ENCODE peak calls at places on chromosome 10, in eight cellular contexts. S is coronary artery, T is iPS DF 6.9, D is uterus, X is IMR-90, K is mammary epithelial cell, Y is neural progenitor cell, B is aorta. J is an unnamed sample.

GRCh38 chr10:7354330-7355047 is 56.3 kb downstream of the SFMBT2 start:
- DNase-seq in X (peak), S (no peak), K (peak), T (no peak), Y (no peak), D (no peak), B (no peak), J (no peak)

GRCh38 chr10:123270221-123270620 is 116.0 kb downstream of the BUB3 start:
- DNase-seq in S (no peak), T (no peak), X (peak), K (peak), Y (no peak), D (no peak), B (no peak), J (no peak)

GRCh38 chr10:7409045-7409731 is 1.6 kb downstream of the SFMBT2 start:
- DNase-seq in X (no peak), S (no peak), Y (peak), T (no peak), K (no peak), D (peak), B (no peak), J (peak)

GRCh38 chr10:15802375-15802949 is 57.8 kb downstream of the MINDY3 start:
- DNase-seq in T (no peak), X (no peak), Y (no peak), B (no peak), K (no peak), S (no peak), D (no peak), J (no peak)

GRCh38 chr10:59724098-59724938 is 14.7 kb upstream of the SLC16A9 start:
- DNase-seq in X (no peak), K (no peak), D (no peak), Y (no peak), T (no peak), S (no peak), B (no peak), J (no peak)

GRCh38 chr10:34109952-34110702 is 705.0 kb downstream of the PARD3 start:
- DNase-seq in X (peak), D (no peak), K (peak), B (no peak), Y (peak), T (no peak), S (no peak), J (no peak)

GRCh38 chr10:110834622-110835219 is 37.0 kb upstream of the PDCD4 start:
- DNase-seq in Y (peak), T (peak), K (no peak), D (peak), B (no peak), X (no peak), S (no peak), J (no peak)

GRCh38 chr10:83542774-83543291 is 596.5 kb upstream of the GHITM start:
- DNase-seq in S (no peak), D (no peak), B (no peak), T (no peak), X (no peak), K (peak), Y (peak), J (no peak)

GRCh38 chr10:52755297-52756062 is 17.1 kb downstream of the MBL2 start:
- DNase-seq in B (no peak), D (no peak), S (no peak), Y (no peak), K (peak), X (peak), T (no peak), J (no peak)

GRCh38 chr10:29714096-29714874 is 79.5 kb upstream of the SVIL start:
- DNase-seq in D (no peak), Y (no peak), S (no peak), K (peak), B (no peak), X (peak), T (no peak), J (no peak)

GRCh38 chr10:19411119-19411518 is 362.5 kb downstream of the MALRD1 start:
- DNase-seq in S (no peak), T (no peak), B (no peak), D (no peak), K (no peak), X (no peak), Y (no peak), J (no peak)

GRCh38 chr10:52210161-52210560 is 103.9 kb upstream of the DKK1 start:
- DNase-seq in S (no peak), T (no peak), X (no peak), B (no peak), D (no peak), K (no peak), Y (no peak), J (no peak)

GRCh38 chr10:126059101-126059826 is 162.9 kb downstream of the FANK1 start:
- DNase-seq in Y (no peak), T (no peak), B (no peak), X (peak), D (no peak), K (peak), S (no peak), J (no peak)

GRCh38 chr10:107994621-107995274 is 830.2 kb upstream of the SORCS1 start:
- DNase-seq in B (no peak), S (no peak), Y (no peak), T (no peak), K (peak), D (no peak), X (no peak), J (no peak)
- H3K27ac ChIP-seq in B (no peak), S (no peak), Y (no peak), T (no peak), K (no peak), D (no peak), X (no peak), J (no peak)

DNA sequence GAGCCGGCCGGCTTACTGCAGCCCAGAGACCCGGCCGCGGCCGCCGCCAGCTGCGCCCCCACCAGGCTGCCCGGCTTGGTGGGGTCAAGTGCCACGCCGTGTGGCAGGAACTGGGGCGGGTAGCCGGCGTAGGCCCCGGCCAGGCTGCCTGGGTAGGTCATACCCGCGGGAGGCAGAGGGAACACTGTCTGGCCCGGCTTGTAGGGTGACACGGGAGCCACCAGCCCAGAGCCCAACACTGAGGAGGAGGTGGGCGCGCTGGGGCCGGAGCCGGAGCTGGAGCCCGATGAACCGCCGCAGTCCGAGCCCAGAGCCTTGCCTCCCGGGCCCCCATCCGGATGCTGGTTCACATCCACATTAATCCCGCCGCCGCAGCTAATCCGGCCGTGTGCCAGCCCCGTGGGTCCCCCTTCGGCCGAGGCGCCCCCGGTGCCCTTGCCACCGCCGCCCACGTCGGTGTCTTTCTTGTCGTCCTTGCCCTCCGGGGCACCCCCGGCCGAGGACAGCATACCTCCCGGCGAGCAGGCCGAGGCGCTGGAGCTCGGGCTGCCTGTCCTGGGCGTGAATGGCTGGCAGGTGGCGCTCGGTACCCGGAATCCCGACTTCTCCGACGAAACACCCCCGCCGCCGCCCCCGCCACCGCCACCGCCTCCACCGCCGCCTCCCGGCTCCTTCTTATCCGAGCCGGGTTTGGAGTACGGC is 2.0 kb downstream of the ZNF503 start:
- DNase-seq in B (peak), K (peak), X (peak), D (peak), Y (peak), T (no peak), S (no peak), J (peak)
- H3K4me3 ChIP-seq in B (peak), K (peak), X (peak), D (peak), Y (peak), T (no peak), S (peak), J (peak)

DNA sequence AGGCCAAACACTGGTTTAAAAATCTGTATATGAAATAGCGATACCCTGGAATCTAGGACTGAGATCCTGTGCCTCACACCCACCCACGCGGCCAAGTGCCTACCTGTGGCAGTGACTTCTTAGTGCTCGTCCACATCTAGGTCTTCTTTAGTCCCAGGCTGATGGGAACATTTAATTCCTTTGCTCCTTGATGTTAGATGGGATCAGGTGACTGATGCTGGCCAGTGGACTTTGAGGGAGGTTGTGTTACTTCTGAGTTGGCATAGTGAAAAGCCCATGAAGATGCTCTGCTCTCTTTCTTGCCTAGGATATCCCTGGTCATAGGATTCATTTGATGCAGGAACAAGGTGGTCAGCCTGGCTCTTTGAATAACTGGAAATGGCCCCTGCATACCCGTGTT is 59.2 kb downstream of the BMPR1A start:
- DNase-seq in T (no peak), S (no peak), K (no peak), Y (no peak), D (no peak), B (no peak), X (no peak), J (no peak)
- H3K27ac ChIP-seq in T (no peak), S (peak), K (no peak), Y (no peak), D (peak), B (peak), X (no peak), J (no peak)

DNA sequence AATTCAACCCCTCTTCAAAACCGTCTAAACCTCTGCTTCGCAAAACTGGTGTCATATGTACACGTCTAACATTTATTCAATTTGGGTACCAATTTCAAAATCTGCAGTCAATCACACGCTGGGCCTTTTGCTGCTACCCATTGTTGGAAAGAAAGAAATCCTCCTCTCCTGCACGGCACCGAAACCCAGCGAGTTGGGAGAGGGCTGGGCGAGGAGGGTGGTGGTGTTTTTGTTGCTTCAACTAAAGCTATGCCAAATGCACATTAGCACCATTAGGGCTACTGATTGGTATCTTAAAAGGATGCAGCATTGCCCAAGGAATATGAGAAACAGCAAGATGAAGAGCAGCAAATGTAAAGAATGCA is 7.8 kb downstream of the EBF3 start:
- DNase-seq in K (no peak), B (no peak), T (no peak), D (no peak), Y (peak), S (no peak), X (no peak), J (no peak)
- H3K4me3 ChIP-seq in K (no peak), B (no peak), T (no peak), D (no peak), Y (no peak), S (no peak), X (no peak), J (no peak)

DNA sequence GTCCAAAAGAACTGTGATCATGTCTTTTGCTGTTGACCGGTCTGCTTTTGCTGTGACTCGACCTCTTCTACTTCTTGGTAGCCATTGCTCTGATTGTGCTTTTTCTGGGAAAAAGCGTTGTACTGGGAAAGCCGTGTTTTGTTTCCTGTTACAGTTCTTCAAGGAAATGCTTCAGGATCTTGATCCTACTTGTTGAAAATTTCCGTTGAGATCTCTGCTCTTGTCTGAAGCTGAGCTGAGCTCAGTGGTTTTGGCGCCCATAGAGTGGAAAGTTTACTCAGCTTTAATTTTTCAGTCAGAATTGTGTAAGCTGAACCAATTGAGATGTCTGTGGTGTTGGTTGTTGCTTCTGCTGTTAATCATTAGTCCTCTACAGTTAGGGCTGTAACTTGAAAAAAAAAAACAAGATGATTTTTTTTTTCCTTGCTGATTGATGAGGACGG is 302.2 kb downstream of the CCDC3 start:
- DNase-seq in T (no peak), B (no peak), S (no peak), X (no peak), K (no peak), D (no peak), Y (no peak), J (no peak)
- H3K27ac ChIP-seq in T (no peak), B (peak), S (peak), X (no peak), K (no peak), D (peak), Y (no peak), J (peak)

GRCh38 chr10:72801263-72801868 is 92.2 kb upstream of the OIT3 start:
- DNase-seq in T (no peak), X (no peak), D (no peak), Y (no peak), B (no peak), S (no peak), K (no peak), J (no peak)

GRCh38 chr10:72800000-72800740 is 93.4 kb upstream of the OIT3 start:
- DNase-seq in X (peak), D (no peak), S (no peak), Y (no peak), T (no peak), B (no peak), K (no peak), J (no peak)

GRCh38 chr10:72800741-72801092 is 92.8 kb upstream of the OIT3 start:
- DNase-seq in B (no peak), D (no peak), S (no peak), K (no peak), X (no peak), T (no peak), Y (no peak), J (no peak)

GRCh38 chr10:72802291-72803118 is 91.0 kb upstream of the OIT3 start:
- DNase-seq in T (no peak), Y (no peak), S (no peak), D (no peak), B (no peak), K (peak), X (peak), J (no peak)

DNA sequence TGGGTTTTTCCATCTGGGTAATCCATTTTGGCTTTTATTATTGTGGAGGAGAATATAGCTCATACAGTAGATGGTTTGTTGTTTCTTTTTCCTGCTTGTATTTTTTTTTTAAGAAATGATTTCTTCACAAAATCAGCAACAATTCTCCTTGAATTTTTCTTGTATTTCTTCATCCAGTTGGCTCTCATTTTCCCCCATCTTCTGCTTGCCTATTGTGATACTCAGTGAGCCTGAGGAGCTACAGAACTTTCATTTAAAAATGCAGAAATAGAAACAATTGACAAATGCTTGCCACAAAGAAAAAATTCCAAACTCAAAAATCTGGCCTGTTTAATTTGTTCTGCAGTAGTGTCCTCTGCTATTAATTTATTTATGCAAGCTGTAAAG is 90.4 kb upstream of the OIT3 start:
- DNase-seq in Y (no peak), D (no peak), S (no peak), T (no peak), K (no peak), B (no peak), X (peak), J (no peak)
- H3K4me3 ChIP-seq in Y (no peak), D (peak), S (peak), T (no peak), K (no peak), B (no peak), X (peak), J (no peak)

DNA sequence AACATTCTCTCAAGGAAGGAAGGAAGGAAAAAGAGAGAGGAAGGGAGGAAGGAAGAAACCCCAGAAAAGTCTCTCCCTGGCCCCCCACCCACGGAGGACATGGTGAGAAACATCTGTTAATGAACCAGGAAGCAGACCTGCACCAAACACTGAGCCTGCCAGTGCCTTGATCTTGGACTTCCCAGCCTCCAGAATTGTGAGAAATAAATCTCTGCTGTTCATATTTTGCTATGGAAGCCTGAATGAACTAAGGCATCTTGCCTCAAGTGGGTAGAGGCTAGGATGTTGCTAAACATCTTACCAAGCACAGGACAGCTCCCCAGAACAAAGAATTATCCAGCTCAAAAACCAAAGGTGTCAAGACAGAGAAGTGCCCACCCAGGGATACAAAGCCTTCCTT is 19.1 kb downstream of the LRRC20 start:
- DNase-seq in Y (no peak), B (no peak), S (no peak), D (no peak), T (no peak), X (no peak), K (no peak), J (no peak)
- H3K27ac ChIP-seq in Y (no peak), B (peak), S (peak), D (peak), T (no peak), X (peak), K (peak), J (no peak)

DNA sequence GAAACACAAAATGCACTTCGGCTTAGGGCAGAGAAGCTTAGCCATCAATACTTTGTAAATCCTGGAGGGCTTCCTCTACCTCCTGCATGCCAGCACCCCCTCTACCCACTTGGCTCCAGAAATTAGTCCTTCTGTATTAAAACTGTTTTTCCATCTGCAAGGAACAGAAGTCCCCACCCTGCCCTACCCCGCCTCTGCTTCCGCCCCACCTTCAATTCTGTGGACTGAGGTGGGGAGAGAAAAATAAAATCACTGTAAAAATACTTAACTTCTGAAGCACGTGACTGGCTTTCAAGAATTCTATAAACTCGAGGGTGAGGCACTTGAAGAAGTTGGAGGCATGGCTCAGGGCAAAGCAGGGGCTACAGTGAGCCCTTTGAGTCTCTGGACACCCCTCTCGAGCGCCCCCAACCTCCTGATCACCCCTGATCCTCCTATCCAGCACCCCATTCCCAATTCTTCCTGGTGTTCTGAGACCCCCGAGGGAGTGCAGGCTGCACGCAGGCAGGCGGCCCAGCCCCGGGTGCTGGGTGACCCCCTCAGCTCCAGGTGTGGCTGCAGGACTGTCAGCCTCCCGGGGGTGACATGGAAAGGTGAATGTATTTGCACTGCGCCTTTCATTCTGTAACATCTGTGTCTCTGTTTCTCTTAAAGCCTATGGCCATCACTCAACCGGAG is 7.3 kb upstream of the KIAA1217 start:
- DNase-seq in S (no peak), T (no peak), X (no peak), B (no peak), K (no peak), D (no peak), Y (peak), J (no peak)
- H3K4me3 ChIP-seq in S (no peak), T (no peak), X (no peak), B (no peak), K (no peak), D (no peak), Y (no peak), J (no peak)

DNA sequence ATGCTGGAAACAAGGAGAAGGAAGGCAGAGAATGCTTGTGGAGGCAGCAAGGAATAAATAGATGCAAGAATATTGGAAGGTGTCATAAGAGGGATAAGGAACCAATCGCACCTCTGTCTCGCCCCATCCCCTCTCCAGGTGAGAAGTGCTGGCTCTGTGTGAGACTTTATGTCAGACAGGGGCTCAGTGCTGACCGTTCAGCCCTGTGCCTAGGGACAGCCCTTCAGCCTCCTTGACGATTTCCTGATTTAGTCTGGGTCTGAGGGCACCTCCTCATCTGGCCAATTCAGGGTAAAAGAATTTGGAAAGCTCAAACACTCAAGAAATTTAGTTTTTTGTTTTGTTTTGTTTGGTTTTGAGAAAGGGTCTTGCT is 54.9 kb downstream of the FAM241B start:
- DNase-seq in X (no peak), K (no peak), D (no peak), T (no peak), Y (no peak), B (no peak), S (peak), J (no peak)
- H3K27ac ChIP-seq in X (no peak), K (peak), D (peak), T (no peak), Y (no peak), B (peak), S (peak), J (peak)

GRCh38 chr10:132452651-132453469 is 55.9 kb downstream of the PWWP2B start:
- DNase-seq in T (no peak), X (peak), S (no peak), Y (peak), B (peak), D (peak), K (peak), J (peak)
- H3K4me3 ChIP-seq in T (no peak), X (peak), S (peak), Y (peak), B (no peak), D (no peak), K (no peak), J (no peak)